ENCODE peak calls at places on chromosome 1, in five cellular contexts. U, K, L, F and I are unnamed samples.

GRCh38 chr1:84611796-84612195 is 37.6 kb upstream of the CTBS start:
- DNase-seq in L (no peak), F (no peak), U (peak; percentile 58), K (no peak), I (no peak)

GRCh38 chr1:119549719-119550141 is 42.7 kb downstream of the HSD3B1 start:
- DNase-seq in U (peak; percentile 77), L (peak; percentile 50), F (peak; percentile 79), K (peak; percentile 60), I (no peak)

GRCh38 chr1:225655509-225656258 is 2.8 kb upstream of the ENAH start:
- DNase-seq in F (peak; percentile 73), L (peak; percentile 47), K (no peak), U (peak; percentile 30), I (no peak)

GRCh38 chr1:233651563-233652233 is 37.8 kb downstream of the KCNK1 start:
- DNase-seq in U (no peak), F (peak; percentile 34), L (no peak), K (no peak), I (no peak)

GRCh38 chr1:204453141-204453772 is 41.3 kb downstream of the PIK3C2B start:
- DNase-seq in F (no peak), K (no peak), L (no peak), U (peak; percentile 90), I (no peak)

GRCh38 chr1:78472851-78473496 is 17.8 kb upstream of the PTGFR start:
- DNase-seq in L (no peak), F (no peak), K (no peak), U (no peak), I (no peak)

GRCh38 chr1:201022824-201023516 is 544 bp downstream of the KIF21B start:
- DNase-seq in K (no peak), U (peak; percentile 60), F (peak; percentile 25), L (no peak), I (no peak)

GRCh38 chr1:224212618-224213037 is 29.6 kb downstream of the DEGS1 start:
- DNase-seq in U (no peak), L (no peak), K (no peak), F (no peak), I (no peak)

GRCh38 chr1:233172201-233172600 is 123.3 kb downstream of the PCNX2 start:
- DNase-seq in L (no peak), U (no peak), F (no peak), K (peak; percentile 11), I (no peak)

GRCh38 chr1:29506678-29507225 is 270.4 kb downstream of the PTPRU start:
- DNase-seq in F (no peak), K (no peak), L (no peak), U (no peak), I (peak; percentile 56)